ENCODE peak calls at places on chromosomes 13 and 19, in six cellular contexts. R is NCI-H774; N is skeletal muscle cell; Y is astrocyte; G is activated CD4-positive, alpha-beta T cell treated with anti-CD3 and anti-CD28 coated beads, Interleukin-2, amount 10 ng/mL, durations not matched to agents 7 days and 5 days; C is naive thymus-derived CD8-positive, alpha-beta T cell. J is an unnamed sample.

GRCh38 chr19:37655689-37656491 is 625 bp upstream of the ZFP30 start:
- DNase-seq in R (peak), N (peak), Y (peak), G (peak), C (peak), J (peak)

GRCh38 chr13:98450495-98451167 is 126.3 kb downstream of the STK24 start:
- DNase-seq in R (no peak), N (no peak), Y (peak), G (peak), C (no peak), J (no peak)

GRCh38 chr19:3513198-3514140 is 7.4 kb downstream of the FZR1 start:
- DNase-seq in R (no peak), N (no peak), Y (no peak), G (no peak), C (no peak), J (no peak)

GRCh38 chr19:14118165-14119051 is 846 bp upstream of the PRKACA start:
- DNase-seq in R (peak), N (peak), Y (peak), G (peak), C (peak), J (no peak)

GRCh38 chr13:40963927-40964326 is 55.2 kb downstream of the ELF1 start:
- DNase-seq in R (no peak), N (no peak), Y (peak), G (no peak), C (no peak), J (no peak)

GRCh38 chr13:109333893-109334651 is 452.3 kb downstream of the IRS2 start:
- DNase-seq in R (no peak), N (no peak), Y (no peak), G (no peak), C (no peak), J (no peak)

GRCh38 chr19:36409841-36410240 is 8.6 kb downstream of the ZFP82 start:
- DNase-seq in R (no peak), N (no peak), Y (peak), G (no peak), C (no peak), J (no peak)

GRCh38 chr19:16477311-16477710 is 5.5 kb upstream of the EPS15L1 start:
- DNase-seq in R (no peak), N (no peak), Y (no peak), G (no peak), C (no peak), J (no peak)

GRCh38 chr13:28128926-28129325 is 9.4 kb upstream of the PAN3 start:
- DNase-seq in R (no peak), N (no peak), Y (no peak), G (no peak), C (no peak), J (no peak)

GRCh38 chr19:41711376-41712261 is 3.2 kb downstream of the CEACAM5 start:
- DNase-seq in R (no peak), N (no peak), Y (no peak), G (no peak), C (no peak), J (peak)

GRCh38 chr19:4059931-4060620 is 6.6 kb downstream of the ZBTB7A start:
- DNase-seq in R (no peak), N (no peak), Y (no peak), G (no peak), C (no peak), J (no peak)

GRCh38 chr13:40271931-40272775 is 394.3 kb downstream of the FOXO1 start:
- DNase-seq in R (no peak), N (peak), Y (peak), G (no peak), C (no peak), J (peak)

GRCh38 chr13:107329991-107330390 is 762.1 kb upstream of the ARGLU1 start:
- DNase-seq in R (peak), N (no peak), Y (peak), G (no peak), C (no peak), J (no peak)

GRCh38 chr19:19009951-19010350 is 23.4 kb downstream of the SUGP2 start:
- DNase-seq in R (no peak), N (no peak), Y (no peak), G (no peak), C (no peak), J (no peak)

GRCh38 chr19:4693471-4694121 is 23.5 kb upstream of the MYDGF start:
- DNase-seq in R (no peak), N (no peak), Y (no peak), G (no peak), C (no peak), J (no peak)

GRCh38 chr19:22532388-22533310 is 101.5 kb upstream of the ZNF492 start:
- DNase-seq in R (no peak), N (no peak), Y (no peak), G (no peak), C (no peak), J (no peak)

GRCh38 chr19:4732680-4733114 is 9.1 kb upstream of the DPP9 start:
- DNase-seq in R (peak), N (no peak), Y (no peak), G (peak), C (peak), J (peak)

GRCh38 chr19:11483176-11484111 is 2.6 kb upstream of the ELAVL3 start:
- DNase-seq in R (no peak), N (no peak), Y (no peak), G (no peak), C (no peak), J (no peak)

GRCh38 chr19:6086081-6086858 is 24.0 kb downstream of the RFX2 start:
- DNase-seq in R (no peak), N (peak), Y (no peak), G (no peak), C (no peak), J (no peak)

J was measured in LNCaP clone FGC.